ENCODE peak calls at places on chromosome 21, in ten cellular contexts. One of them, this sample, is unnamed.

GRCh38 chr21:34867785-34868184 is 181.3 kb downstream of the RUNX1 start:
- DNase-seq in endothelial cell: no peak
- DNase-seq in cardiac septum: no peak
- DNase-seq in sciatic nerve: no peak
- DNase-seq in naive thymus-derived CD8-positive, alpha-beta T cell: no peak
- DNase-seq in HFFc6: no peak
- DNase-seq in NCI-H1092 treated with DMSO at 0.1 percent for 48 hours: no peak
- DNase-seq in amniotic epithelial cell: no peak
- DNase-seq in smooth muscle cell of the brain vasculature: no peak
- DNase-seq in cardiac fibroblast: no peak
- DNase-seq in this sample: no peak

GRCh38 chr21:42740405-42740909 is 87.0 kb downstream of the PDE9A start:
- DNase-seq in endothelial cell: no peak
- DNase-seq in cardiac septum: no peak
- DNase-seq in sciatic nerve: no peak
- DNase-seq in naive thymus-derived CD8-positive, alpha-beta T cell: no peak
- DNase-seq in HFFc6: no peak
- DNase-seq in NCI-H1092 treated with DMSO at 0.1 percent for 48 hours: no peak
- DNase-seq in amniotic epithelial cell: no peak
- DNase-seq in smooth muscle cell of the brain vasculature: no peak
- DNase-seq in cardiac fibroblast: no peak
- DNase-seq in this sample: no peak

GRCh38 chr21:14120091-14120734 is 90.5 kb downstream of the LIPI start:
- DNase-seq in endothelial cell: peak; percentile 66
- DNase-seq in cardiac septum: no peak
- DNase-seq in sciatic nerve: no peak
- DNase-seq in naive thymus-derived CD8-positive, alpha-beta T cell: peak; percentile 18
- DNase-seq in HFFc6: peak; percentile 4
- DNase-seq in NCI-H1092 treated with DMSO at 0.1 percent for 48 hours: peak; percentile 26
- DNase-seq in amniotic epithelial cell: peak; percentile 4
- DNase-seq in smooth muscle cell of the brain vasculature: no peak
- DNase-seq in cardiac fibroblast: no peak
- DNase-seq in this sample: no peak

GRCh38 chr21:42062543-42063022 is 8.5 kb upstream of the UMODL1 start:
- DNase-seq in endothelial cell: no peak
- DNase-seq in cardiac septum: no peak
- DNase-seq in sciatic nerve: no peak
- DNase-seq in naive thymus-derived CD8-positive, alpha-beta T cell: peak; percentile 98
- DNase-seq in HFFc6: no peak
- DNase-seq in NCI-H1092 treated with DMSO at 0.1 percent for 48 hours: peak; percentile 68
- DNase-seq in amniotic epithelial cell: no peak
- DNase-seq in smooth muscle cell of the brain vasculature: no peak
- DNase-seq in cardiac fibroblast: no peak
- DNase-seq in this sample: no peak

GRCh38 chr21:28899744-28900143 is 92.9 kb downstream of the LTN1 start:
- DNase-seq in endothelial cell: no peak
- DNase-seq in cardiac septum: no peak
- DNase-seq in sciatic nerve: no peak
- DNase-seq in naive thymus-derived CD8-positive, alpha-beta T cell: no peak
- DNase-seq in HFFc6: peak; percentile 49
- DNase-seq in NCI-H1092 treated with DMSO at 0.1 percent for 48 hours: no peak
- DNase-seq in amniotic epithelial cell: peak; percentile 80
- DNase-seq in smooth muscle cell of the brain vasculature: no peak
- DNase-seq in cardiac fibroblast: peak; percentile 62
- DNase-seq in this sample: no peak

GRCh38 chr21:17848228-17848627 is 29.1 kb upstream of the C21orf91 start:
- DNase-seq in endothelial cell: no peak
- DNase-seq in cardiac septum: no peak
- DNase-seq in sciatic nerve: peak; percentile 65
- DNase-seq in naive thymus-derived CD8-positive, alpha-beta T cell: no peak
- DNase-seq in HFFc6: peak; percentile 93
- DNase-seq in NCI-H1092 treated with DMSO at 0.1 percent for 48 hours: no peak
- DNase-seq in amniotic epithelial cell: peak; percentile 91
- DNase-seq in smooth muscle cell of the brain vasculature: peak; percentile 85
- DNase-seq in cardiac fibroblast: peak; percentile 84
- DNase-seq in this sample: peak; percentile 67

GRCh38 chr21:37196847-37197246 is 70.3 kb downstream of the VPS26C start:
- DNase-seq in endothelial cell: no peak
- DNase-seq in cardiac septum: no peak
- DNase-seq in sciatic nerve: no peak
- DNase-seq in naive thymus-derived CD8-positive, alpha-beta T cell: no peak
- DNase-seq in HFFc6: no peak
- DNase-seq in NCI-H1092 treated with DMSO at 0.1 percent for 48 hours: no peak
- DNase-seq in amniotic epithelial cell: no peak
- DNase-seq in smooth muscle cell of the brain vasculature: no peak
- DNase-seq in cardiac fibroblast: no peak
- DNase-seq in this sample: no peak

GRCh38 chr21:46393451-46393940 is 65.2 kb upstream of the DIP2A start:
- DNase-seq in endothelial cell: no peak
- DNase-seq in cardiac septum: no peak
- DNase-seq in sciatic nerve: no peak
- DNase-seq in naive thymus-derived CD8-positive, alpha-beta T cell: no peak
- DNase-seq in HFFc6: no peak
- DNase-seq in NCI-H1092 treated with DMSO at 0.1 percent for 48 hours: peak; percentile 78
- DNase-seq in amniotic epithelial cell: no peak
- DNase-seq in smooth muscle cell of the brain vasculature: no peak
- DNase-seq in cardiac fibroblast: no peak
- DNase-seq in this sample: no peak

GRCh38 chr21:25925064-25925463 is 190.3 kb downstream of the GABPA start:
- DNase-seq in endothelial cell: no peak
- DNase-seq in cardiac septum: no peak
- DNase-seq in sciatic nerve: no peak
- DNase-seq in naive thymus-derived CD8-positive, alpha-beta T cell: no peak
- DNase-seq in HFFc6: no peak
- DNase-seq in NCI-H1092 treated with DMSO at 0.1 percent for 48 hours: no peak
- DNase-seq in amniotic epithelial cell: no peak
- DNase-seq in smooth muscle cell of the brain vasculature: no peak
- DNase-seq in cardiac fibroblast: no peak
- DNase-seq in this sample: no peak

GRCh38 chr21:28639742-28640141 is 352.9 kb downstream of the LTN1 start:
- DNase-seq in endothelial cell: no peak
- DNase-seq in cardiac septum: no peak
- DNase-seq in sciatic nerve: no peak
- DNase-seq in naive thymus-derived CD8-positive, alpha-beta T cell: no peak
- DNase-seq in HFFc6: no peak
- DNase-seq in NCI-H1092 treated with DMSO at 0.1 percent for 48 hours: no peak
- DNase-seq in amniotic epithelial cell: peak; percentile 85
- DNase-seq in smooth muscle cell of the brain vasculature: no peak
- DNase-seq in cardiac fibroblast: peak; percentile 75
- DNase-seq in this sample: no peak

GRCh38 chr21:45011911-45012660 is 62.3 kb upstream of the ADARB1 start:
- DNase-seq in endothelial cell: peak; percentile 51
- DNase-seq in cardiac septum: no peak
- DNase-seq in sciatic nerve: peak; percentile 51
- DNase-seq in naive thymus-derived CD8-positive, alpha-beta T cell: no peak
- DNase-seq in HFFc6: peak; percentile 23
- DNase-seq in NCI-H1092 treated with DMSO at 0.1 percent for 48 hours: no peak
- DNase-seq in amniotic epithelial cell: peak; percentile 93
- DNase-seq in smooth muscle cell of the brain vasculature: no peak
- DNase-seq in cardiac fibroblast: peak; percentile 82
- DNase-seq in this sample: no peak

GRCh38 chr21:35096959-35097358 is 47.9 kb upstream of the RUNX1 start:
- DNase-seq in endothelial cell: no peak
- DNase-seq in cardiac septum: no peak
- DNase-seq in sciatic nerve: no peak
- DNase-seq in naive thymus-derived CD8-positive, alpha-beta T cell: no peak
- DNase-seq in HFFc6: no peak
- DNase-seq in NCI-H1092 treated with DMSO at 0.1 percent for 48 hours: no peak
- DNase-seq in amniotic epithelial cell: no peak
- DNase-seq in smooth muscle cell of the brain vasculature: no peak
- DNase-seq in cardiac fibroblast: no peak
- DNase-seq in this sample: no peak

GRCh38 chr21:15604424-15604823 is 125.4 kb upstream of the USP25 start:
- DNase-seq in endothelial cell: no peak
- DNase-seq in cardiac septum: no peak
- DNase-seq in sciatic nerve: no peak
- DNase-seq in naive thymus-derived CD8-positive, alpha-beta T cell: no peak
- DNase-seq in HFFc6: no peak
- DNase-seq in NCI-H1092 treated with DMSO at 0.1 percent for 48 hours: no peak
- DNase-seq in amniotic epithelial cell: peak; percentile 80
- DNase-seq in smooth muscle cell of the brain vasculature: no peak
- DNase-seq in cardiac fibroblast: peak; percentile 82
- DNase-seq in this sample: no peak

GRCh38 chr21:46097826-46098286 is at the start of gene COL6A2:
- DNase-seq in endothelial cell: peak; percentile 76
- DNase-seq in cardiac septum: peak; percentile 77
- DNase-seq in sciatic nerve: peak; percentile 84
- DNase-seq in naive thymus-derived CD8-positive, alpha-beta T cell: peak; percentile 57
- DNase-seq in HFFc6: no peak
- DNase-seq in NCI-H1092 treated with DMSO at 0.1 percent for 48 hours: no peak
- DNase-seq in amniotic epithelial cell: peak; percentile 40
- DNase-seq in smooth muscle cell of the brain vasculature: no peak
- DNase-seq in cardiac fibroblast: peak; percentile 76
- DNase-seq in this sample: no peak

GRCh38 chr21:43340491-43341348 is 86.2 kb downstream of the SIK1 start:
- DNase-seq in endothelial cell: no peak
- DNase-seq in cardiac septum: no peak
- DNase-seq in sciatic nerve: no peak
- DNase-seq in naive thymus-derived CD8-positive, alpha-beta T cell: no peak
- DNase-seq in HFFc6: peak; percentile 78
- DNase-seq in NCI-H1092 treated with DMSO at 0.1 percent for 48 hours: no peak
- DNase-seq in amniotic epithelial cell: peak; percentile 87
- DNase-seq in smooth muscle cell of the brain vasculature: no peak
- DNase-seq in cardiac fibroblast: peak; percentile 90
- DNase-seq in this sample: peak; percentile 71

GRCh38 chr21:26782754-26783153 is 62.5 kb downstream of the ADAMTS1 start:
- DNase-seq in endothelial cell: no peak
- DNase-seq in cardiac septum: no peak
- DNase-seq in sciatic nerve: no peak
- DNase-seq in naive thymus-derived CD8-positive, alpha-beta T cell: no peak
- DNase-seq in HFFc6: no peak
- DNase-seq in NCI-H1092 treated with DMSO at 0.1 percent for 48 hours: no peak
- DNase-seq in amniotic epithelial cell: no peak
- DNase-seq in smooth muscle cell of the brain vasculature: no peak
- DNase-seq in cardiac fibroblast: no peak
- DNase-seq in this sample: no peak

GRCh38 chr21:45957986-45958610 is 23.5 kb upstream of the COL6A1 start:
- DNase-seq in endothelial cell: no peak
- DNase-seq in cardiac septum: no peak
- DNase-seq in sciatic nerve: no peak
- DNase-seq in naive thymus-derived CD8-positive, alpha-beta T cell: no peak
- DNase-seq in HFFc6: no peak
- DNase-seq in NCI-H1092 treated with DMSO at 0.1 percent for 48 hours: no peak
- DNase-seq in amniotic epithelial cell: no peak
- DNase-seq in smooth muscle cell of the brain vasculature: no peak
- DNase-seq in cardiac fibroblast: peak; percentile 93
- DNase-seq in this sample: no peak

GRCh38 chr21:18801468-18801867 is 397.9 kb upstream of the TMPRSS15 start:
- DNase-seq in endothelial cell: no peak
- DNase-seq in cardiac septum: no peak
- DNase-seq in sciatic nerve: no peak
- DNase-seq in naive thymus-derived CD8-positive, alpha-beta T cell: no peak
- DNase-seq in HFFc6: no peak
- DNase-seq in NCI-H1092 treated with DMSO at 0.1 percent for 48 hours: peak; percentile 16
- DNase-seq in amniotic epithelial cell: peak; percentile 64
- DNase-seq in smooth muscle cell of the brain vasculature: no peak
- DNase-seq in cardiac fibroblast: peak; percentile 30
- DNase-seq in this sample: no peak

GRCh38 chr21:15224346-15225086 is 159.7 kb upstream of the NRIP1 start:
- DNase-seq in endothelial cell: no peak
- DNase-seq in cardiac septum: no peak
- DNase-seq in sciatic nerve: no peak
- DNase-seq in naive thymus-derived CD8-positive, alpha-beta T cell: no peak
- DNase-seq in HFFc6: peak; percentile 88
- DNase-seq in NCI-H1092 treated with DMSO at 0.1 percent for 48 hours: no peak
- DNase-seq in amniotic epithelial cell: peak; percentile 97
- DNase-seq in smooth muscle cell of the brain vasculature: no peak
- DNase-seq in cardiac fibroblast: peak; percentile 87
- DNase-seq in this sample: no peak

GRCh38 chr21:33373451-33373850 is 29.8 kb upstream of the IFNGR2 start:
- DNase-seq in endothelial cell: no peak
- DNase-seq in cardiac septum: no peak
- DNase-seq in sciatic nerve: peak; percentile 30
- DNase-seq in naive thymus-derived CD8-positive, alpha-beta T cell: no peak
- DNase-seq in HFFc6: peak; percentile 48
- DNase-seq in NCI-H1092 treated with DMSO at 0.1 percent for 48 hours: no peak
- DNase-seq in amniotic epithelial cell: no peak
- DNase-seq in smooth muscle cell of the brain vasculature: no peak
- DNase-seq in cardiac fibroblast: no peak
- DNase-seq in this sample: no peak

GRCh38 chr21:34020005-34020847 is 53.2 kb upstream of the MRPS6 start:
- DNase-seq in endothelial cell: no peak
- DNase-seq in cardiac septum: no peak
- DNase-seq in sciatic nerve: no peak
- DNase-seq in naive thymus-derived CD8-positive, alpha-beta T cell: no peak
- DNase-seq in HFFc6: no peak
- DNase-seq in NCI-H1092 treated with DMSO at 0.1 percent for 48 hours: no peak
- DNase-seq in amniotic epithelial cell: peak; percentile 27
- DNase-seq in smooth muscle cell of the brain vasculature: no peak
- DNase-seq in cardiac fibroblast: no peak
- DNase-seq in this sample: no peak